ENCODE peak calls at places on chromosomes 16 and 17, in ten cellular contexts. R is stomach, B is prostate gland, G is transverse colon, M is HCT116, D is H1, I is sigmoid colon, P is upper lobe of left lung, H is K562, E is breast epithelium. J is an unnamed sample.

GRCh38 chr16:71297252-71297651 is 8.1 kb upstream of the CMTR2 start:
- DNase-seq in R (no peak), B (no peak), G (no peak), M (no peak), D (no peak), I (no peak), P (no peak), H (no peak), E (no peak), J (no peak)

GRCh38 chr16:55512941-55513340 is 4.1 kb downstream of the LPCAT2 start:
- DNase-seq in R (no peak), B (no peak), G (no peak), M (no peak), D (no peak), I (no peak), P (no peak), H (no peak), E (no peak), J (no peak)

GRCh38 chr17:81401727-81402529 is 6.7 kb downstream of the BAHCC1 start:
- DNase-seq in R (no peak), B (no peak), G (peak; percentile 55), M (no peak), D (no peak), I (no peak), P (peak; percentile 77), H (peak; percentile 53), E (no peak), J (no peak)

GRCh38 chr17:75808905-75809621 is 24.5 kb downstream of the UNK start:
- DNase-seq in R (peak; percentile 83), B (peak; percentile 24), G (no peak), M (no peak), D (no peak), I (peak; percentile 88), P (no peak), H (no peak), E (peak; percentile 61), J (peak; percentile 55)

GRCh38 chr16:86383488-86384262 is 126.7 kb upstream of the FOXF1 start:
- DNase-seq in R (no peak), B (no peak), G (no peak), M (no peak), D (no peak), I (peak; percentile 70), P (no peak), H (peak; percentile 35), E (no peak), J (no peak)

GRCh38 chr16:87317766-87318121 is 552 bp upstream of the C16orf95 start:
- DNase-seq in R (peak; percentile 53), B (no peak), G (peak; percentile 73), M (no peak), D (no peak), I (peak; percentile 84), P (no peak), H (no peak), E (peak; percentile 26), J (peak; percentile 85)

GRCh38 chr17:64504769-64505319 is 1.2 kb downstream of the DDX5 start:
- DNase-seq in R (no peak), B (peak; percentile 30), G (no peak), M (no peak), D (no peak), I (no peak), P (no peak), H (no peak), E (no peak), J (no peak)

GRCh38 chr16:20372696-20373095 is 20.2 kb upstream of the UMOD start:
- DNase-seq in R (no peak), B (no peak), G (no peak), M (no peak), D (no peak), I (no peak), P (no peak), H (no peak), E (no peak), J (no peak)

GRCh38 chr16:11563493-11564040 is 23.2 kb downstream of the LITAF start:
- DNase-seq in R (no peak), B (no peak), G (no peak), M (no peak), D (no peak), I (no peak), P (no peak), H (no peak), E (no peak), J (no peak)

GRCh38 chr17:53409588-53409987 is 413.1 kb upstream of the KIF2B start:
- DNase-seq in R (no peak), B (no peak), G (no peak), M (no peak), D (no peak), I (no peak), P (no peak), H (no peak), E (no peak), J (no peak)

DNA sequence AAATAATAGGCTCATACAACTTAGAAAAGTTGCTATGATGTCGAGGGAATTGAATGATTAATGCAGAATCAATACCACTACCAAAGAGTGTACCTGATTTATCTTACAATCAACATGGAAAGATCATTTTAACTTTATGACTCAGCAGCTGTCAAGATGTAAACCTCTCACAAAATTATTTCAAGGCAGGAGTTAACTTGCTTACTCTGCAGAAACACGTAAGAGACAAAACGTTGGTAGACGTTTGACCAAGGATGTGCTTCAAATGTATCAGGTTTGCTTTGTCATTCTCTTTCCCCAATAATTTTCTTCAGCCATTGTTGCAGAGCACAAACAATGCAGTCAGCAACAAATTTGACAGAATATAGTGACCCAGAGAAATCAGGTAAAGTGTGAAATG is 415.8 kb upstream of the KIF2B start:
- DNase-seq in R (no peak), B (no peak), G (no peak), M (no peak), D (no peak), I (no peak), P (no peak), H (no peak), E (no peak), J (no peak)
- H3K9me3 ChIP-seq in R (peaks cover 21% of the 10 kb centered on the region), B (no peaks in the 10 kb centered on the region), G (no peaks in the 10 kb centered on the region), M (peaks cover 47% of the 10 kb centered on the region), D (peaks cover 10% of the 10 kb centered on the region), I (peaks cover 2% of the 10 kb centered on the region), P (no peaks in the 10 kb centered on the region), H (no peaks in the 10 kb centered on the region), E (peaks cover 18% of the 10 kb centered on the region), J (peaks cover 25% of the 10 kb centered on the region)

GRCh38 chr17:5741810-5742209 is 157.5 kb upstream of the NLRP1 start:
- DNase-seq in R (no peak), B (no peak), G (no peak), M (no peak), D (no peak), I (no peak), P (no peak), H (no peak), E (no peak), J (no peak)

GRCh38 chr17:5745091-5745820 is 160.9 kb upstream of the NLRP1 start:
- DNase-seq in R (no peak), B (no peak), G (no peak), M (no peak), D (no peak), I (no peak), P (no peak), H (no peak), E (no peak), J (no peak)

GRCh38 chr17:5740937-5741336 is 156.6 kb upstream of the NLRP1 start:
- DNase-seq in R (no peak), B (no peak), G (no peak), M (no peak), D (no peak), I (no peak), P (no peak), H (no peak), E (no peak), J (no peak)
- H3K27ac ChIP-seq in R (no peak overlapping the region), B (no peak overlapping the region), G (no peak overlapping the region), M (no peak overlapping the region), D (no peak overlapping the region), I (no peak overlapping the region), P (no peak overlapping the region), H (no peak overlapping the region), E (no peak overlapping the region), J (no peak overlapping the region)

GRCh38 chr16:9096416-9096952 is 5.0 kb downstream of the HAPSTR1 start:
- DNase-seq in R (no peak), B (peak; percentile 9), G (no peak), M (no peak), D (no peak), I (no peak), P (no peak), H (no peak), E (no peak), J (no peak)
- TF ChIP-seq POLR2AphosphoS5 in R (no peak), B (peak; percentile 45), G (no peak), M (no peak), D (no peak), I (no peak), P (no peak), H (no peak), E (no peak), J (no peak)

GRCh38 chr17:61722398-61722797 is 131.4 kb upstream of the NACA2 start:
- DNase-seq in R (no peak), B (no peak), G (no peak), M (no peak), D (no peak), I (no peak), P (no peak), H (no peak), E (no peak), J (no peak)

GRCh38 chr17:61717352-61717751 is 126.3 kb upstream of the NACA2 start:
- DNase-seq in R (no peak), B (no peak), G (no peak), M (no peak), D (no peak), I (no peak), P (no peak), H (no peak), E (no peak), J (no peak)

GRCh38 chr17:61718022-61718421 is 127.0 kb upstream of the NACA2 start:
- DNase-seq in R (no peak), B (no peak), G (no peak), M (no peak), D (no peak), I (no peak), P (no peak), H (no peak), E (no peak), J (no peak)

GRCh38 chr17:61723183-61723582 is 132.2 kb upstream of the NACA2 start:
- DNase-seq in R (no peak), B (no peak), G (no peak), M (no peak), D (no peak), I (no peak), P (no peak), H (no peak), E (no peak), J (no peak)

DNA sequence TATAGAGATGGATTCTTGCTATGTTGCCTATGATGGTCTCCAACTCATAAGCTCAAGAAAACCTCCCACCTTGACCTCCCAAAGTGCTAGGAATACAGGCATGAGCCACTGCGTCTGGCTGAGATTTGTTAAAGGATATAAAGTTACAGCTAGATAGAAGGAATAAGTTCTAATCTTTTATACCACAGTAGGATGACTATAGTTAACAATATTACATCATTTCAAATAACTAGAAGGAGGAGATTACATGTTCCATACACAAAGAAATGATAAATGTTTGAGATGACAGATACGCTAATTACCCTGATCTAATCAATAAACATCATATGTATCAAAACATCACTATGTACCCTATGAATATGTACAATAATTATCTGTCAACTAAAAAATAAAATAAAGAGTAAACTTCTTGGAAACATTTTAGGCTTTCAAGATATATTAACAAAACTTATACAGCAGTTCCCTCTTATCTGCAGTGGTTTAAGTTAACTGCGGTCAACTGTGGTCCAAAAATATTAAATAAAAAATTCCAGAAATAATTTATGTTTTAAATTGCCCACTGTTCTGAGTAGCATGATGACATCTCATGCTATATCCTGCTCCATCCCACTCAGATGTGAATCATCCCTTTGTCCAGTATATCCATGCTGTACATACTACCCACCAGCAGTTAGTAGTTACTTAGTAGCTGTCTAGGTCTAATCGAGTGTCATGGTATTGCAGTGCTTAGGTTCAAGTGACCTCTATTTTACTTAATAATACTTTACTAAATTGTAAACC is 129.2 kb upstream of the NACA2 start:
- DNase-seq in R (no peak), B (no peak), G (no peak), M (no peak), D (no peak), I (no peak), P (no peak), H (no peak), E (no peak), J (no peak)
- H3K9me3 ChIP-seq in R (peaks cover 20% of the 10 kb centered on the region), B (no peaks in the 10 kb centered on the region), G (peaks cover 4% of the 10 kb centered on the region), M (peaks cover 7% of the 10 kb centered on the region), D (no peaks in the 10 kb centered on the region), I (peaks cover 4% of the 10 kb centered on the region), P (peaks cover 8% of the 10 kb centered on the region), H (peaks cover 4% of the 10 kb centered on the region), E (peaks cover 22% of the 10 kb centered on the region), J (peaks cover 43% of the 10 kb centered on the region)